ENCODE peak calls at places on chromosomes 4 and X, in ten cellular contexts. Z, Y, B, H, S, V, X, E, F and I are unnamed samples.

GRCh38 chrX:69615779-69616519 is at the start of gene EDA:
- DNase-seq in H (peak), E (peak), X (peak), V (peak), B (peak), Y (peak), S (peak), F (peak), Z (peak), I (peak)

GRCh38 chrX:38192007-38192625 is 28.6 kb downstream of the SRPX start:
- DNase-seq in V (no peak), B (no peak), Z (no peak), F (peak), S (peak), Y (no peak), X (no peak), E (peak), H (no peak), I (no peak)

GRCh38 chrX:134604701-134605271 is 53.5 kb downstream of the PLAC1 start:
- DNase-seq in B (no peak), S (no peak), Y (no peak), X (no peak), F (no peak), V (peak), Z (peak), E (peak), H (no peak), I (no peak)

GRCh38 chr4:182925298-182925738 is 8.1 kb upstream of the DCTD start:
- DNase-seq in Z (peak), Y (peak), V (peak), F (peak), B (peak), X (peak), S (peak), H (no peak), E (peak), I (peak)

GRCh38 chr4:8039290-8039689 is 99.6 kb upstream of the AFAP1 start:
- DNase-seq in Y (no peak), Z (no peak), S (no peak), V (no peak), B (no peak), F (no peak), X (no peak), E (no peak), H (no peak), I (no peak)

GRCh38 chr4:78706302-78706701 is 69.8 kb upstream of the BMP2K start:
- DNase-seq in E (no peak), H (no peak), F (no peak), V (no peak), S (no peak), Z (no peak), Y (no peak), X (no peak), B (no peak), I (no peak)

GRCh38 chr4:76003015-76003414 is 4.3 kb downstream of the CXCL9 start:
- DNase-seq in H (no peak), F (no peak), Y (no peak), V (no peak), B (no peak), S (no peak), E (no peak), Z (no peak), X (no peak), I (no peak)

GRCh38 chrX:7086384-7086783 is 61.1 kb upstream of the STS start:
- DNase-seq in B (no peak), Z (no peak), X (no peak), F (no peak), E (no peak), H (no peak), V (no peak), S (no peak), Y (no peak), I (no peak)

GRCh38 chrX:135000516-135000915 is 9.7 kb downstream of the SMIM10 start:
- DNase-seq in Y (no peak), H (no peak), X (no peak), F (no peak), V (no peak), E (no peak), Z (no peak), S (no peak), B (no peak), I (no peak)

GRCh38 chrX:129876734-129877395 is 29.1 kb upstream of the UTP14A start:
- DNase-seq in E (no peak), Z (no peak), F (no peak), Y (no peak), V (no peak), H (no peak), X (no peak), S (no peak), B (no peak), I (no peak)

GRCh38 chrX:139202742-139203410 is 327.7 kb upstream of the F9 start:
- DNase-seq in Y (no peak), B (no peak), V (no peak), F (no peak), Z (peak), H (peak), S (no peak), X (peak), E (no peak), I (no peak)

GRCh38 chr4:47278631-47279030 is 184.9 kb downstream of the COMMD8 start:
- DNase-seq in E (no peak), F (no peak), X (no peak), V (no peak), B (no peak), Y (no peak), S (no peak), H (no peak), Z (no peak), I (no peak)

GRCh38 chr4:27084685-27085356 is 224.2 kb downstream of the STIM2 start:
- DNase-seq in E (peak), V (peak), F (peak), Y (no peak), B (no peak), S (no peak), X (peak), Z (peak), H (no peak), I (no peak)

GRCh38 chr4:84484274-84484673 is 14.8 kb downstream of the NKX6-1 start:
- DNase-seq in E (no peak), V (no peak), Z (no peak), H (no peak), Y (no peak), F (no peak), B (no peak), X (no peak), S (no peak), I (no peak)

GRCh38 chr4:84481077-84481878 is 17.8 kb downstream of the NKX6-1 start:
- DNase-seq in H (no peak), V (no peak), X (no peak), E (no peak), S (no peak), Z (no peak), B (no peak), F (no peak), Y (no peak), I (no peak)

GRCh38 chr4:84481879-84482245 is 17.2 kb downstream of the NKX6-1 start:
- DNase-seq in Y (no peak), S (no peak), F (no peak), E (no peak), X (no peak), V (no peak), B (no peak), Z (no peak), H (no peak), I (no peak)

GRCh38 chr4:84483738-84484137 is 15.4 kb downstream of the NKX6-1 start:
- DNase-seq in X (no peak), H (no peak), Y (no peak), F (no peak), V (no peak), S (no peak), B (no peak), Z (no peak), E (no peak), I (no peak)

GRCh38 chr4:84482564-84483563 is 16.2 kb downstream of the NKX6-1 start:
- DNase-seq in V (peak), Z (no peak), F (no peak), S (no peak), B (no peak), Y (no peak), X (no peak), E (no peak), H (no peak), I (no peak)
- TF ChIP-seq CTCF in V (peak), Z (peak), F (no peak), S (peak), B (no peak), Y (peak), X (peak), E (no peak), H (no peak), I (no peak)

DNA sequence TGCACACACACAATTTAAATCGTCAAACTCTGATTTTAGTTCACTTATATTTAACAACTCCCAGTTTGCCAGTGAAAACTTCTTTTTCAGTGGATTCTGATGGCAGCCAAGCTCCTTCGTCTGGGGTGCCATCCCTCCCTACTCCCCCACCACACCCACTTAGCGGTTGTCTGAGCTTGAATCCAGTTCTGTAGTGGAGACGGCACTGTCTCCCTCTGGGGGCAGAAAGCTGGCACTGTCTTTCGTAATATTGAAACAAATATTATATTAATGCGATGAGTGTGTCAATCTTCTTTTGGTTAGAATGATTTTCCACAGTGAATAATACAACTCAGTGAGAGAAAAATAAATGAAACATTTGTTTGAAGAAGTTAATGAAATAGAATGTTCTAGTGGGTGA is 5.4 kb downstream of the MEPE start:
- DNase-seq in X (no peak), S (no peak), Y (no peak), F (no peak), E (no peak), H (no peak), Z (no peak), V (no peak), B (no peak), I (no peak)
- TF ChIP-seq CTCF in X (peak), S (no peak), Y (no peak), F (peak), E (no peak), H (peak), Z (peak), V (peak), B (no peak), I (no peak)

GRCh38 chrX:24693453-24694202 is at the start of gene POLA1:
- DNase-seq in Z (peak), V (peak), B (peak), E (peak), S (peak), Y (peak), H (peak), F (peak), X (peak), I (peak)
- TF ChIP-seq CTCF in Z (peak), V (peak), B (no peak), E (no peak), S (no peak), Y (no peak), H (peak), F (no peak), X (peak), I (no peak)

DNA sequence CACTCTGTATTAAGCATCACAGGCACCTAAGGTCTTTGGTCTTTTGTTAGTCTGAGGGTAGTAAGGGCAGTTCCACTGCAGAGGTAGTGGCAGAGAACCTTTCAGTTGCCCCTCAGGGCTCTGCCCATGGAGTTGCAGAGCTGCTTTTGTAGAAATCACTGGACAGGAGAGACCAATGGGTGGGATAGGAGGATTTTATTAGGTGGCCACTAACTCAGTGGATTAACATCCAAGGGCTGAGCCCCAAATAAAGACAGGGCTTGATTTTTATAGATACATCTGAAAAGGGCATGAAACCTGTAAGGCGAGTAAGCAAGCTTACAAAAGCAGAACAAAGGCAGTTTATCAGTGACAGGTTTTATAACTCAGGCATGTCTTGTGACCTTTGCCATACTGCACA is 1035.4 kb downstream of the SH3BGRL start:
- DNase-seq in F (no peak), Z (no peak), X (no peak), B (no peak), E (no peak), H (no peak), Y (no peak), V (no peak), S (no peak), I (no peak)
- TF ChIP-seq CTCF in F (no peak), Z (no peak), X (no peak), B (no peak), E (no peak), H (no peak), Y (no peak), V (no peak), S (no peak), I (no peak)